ENCODE peak calls at places on chromosomes 1 and 21, in nine cellular contexts. I, M, T, R, B, D, X, Q and S are unnamed samples.

GRCh38 chr21:43343095-43343991 is 83.6 kb downstream of the SIK1 start:
- DNase-seq in I (no peak), R (peak; percentile 96), D (peak; percentile 92), T (no peak), Q (no peak), B (no peak), X (peak; percentile 94), M (no peak), S (no peak)

GRCh38 chr1:156693858-156694562 is 11.4 kb downstream of the CRABP2 start:
- DNase-seq in T (peak; percentile 21), D (peak; percentile 24), R (peak; percentile 52), X (no peak), I (no peak), M (no peak), Q (no peak), B (no peak), S (no peak)

GRCh38 chr1:220874201-220874655 is 5.0 kb upstream of the HLX start:
- DNase-seq in X (no peak), I (peak; percentile 16), T (peak; percentile 74), R (no peak), B (no peak), M (peak; percentile 42), D (peak; percentile 55), Q (peak; percentile 66), S (no peak)

GRCh38 chr1:229108598-229109201 is 162.2 kb upstream of the RAB4A start:
- DNase-seq in T (no peak), M (no peak), B (peak; percentile 83), R (peak; percentile 53), X (no peak), I (no peak), Q (no peak), D (no peak), S (no peak)

GRCh38 chr1:171222961-171223360 is 25.3 kb upstream of the FMO1 start:
- DNase-seq in M (no peak), T (no peak), X (no peak), R (no peak), D (no peak), B (no peak), I (no peak), Q (no peak), S (peak; percentile 35)

GRCh38 chr1:52634111-52634510 is 1.1 kb downstream of the SHISAL2A start:
- DNase-seq in R (no peak), I (no peak), X (no peak), M (no peak), T (no peak), B (no peak), D (no peak), Q (no peak), S (no peak)

GRCh38 chr1:92291372-92291999 is 7.3 kb downstream of the GLMN start:
- DNase-seq in R (no peak), M (no peak), I (peak; percentile 52), Q (peak; percentile 77), B (no peak), T (peak; percentile 73), X (no peak), D (no peak), S (no peak)

GRCh38 chr1:228735871-228736586 is 750 bp downstream of the RHOU start:
- DNase-seq in M (peak; percentile 39), I (peak; percentile 18), D (peak; percentile 78), B (peak; percentile 84), X (peak; percentile 74), R (peak; percentile 68), T (peak; percentile 71), Q (peak; percentile 15), S (peak; percentile 37)

GRCh38 chr1:184854036-184854435 is 99.4 kb upstream of the EDEM3 start:
- DNase-seq in X (no peak), B (no peak), D (no peak), I (no peak), R (no peak), T (no peak), M (no peak), Q (no peak), S (no peak)

GRCh38 chr1:184851822-184852746 is 97.4 kb upstream of the EDEM3 start:
- DNase-seq in D (no peak), I (no peak), B (peak; percentile 63), Q (no peak), R (no peak), X (no peak), M (no peak), T (no peak), S (no peak)

GRCh38 chr1:184858288-184858687 is 103.6 kb upstream of the EDEM3 start:
- DNase-seq in I (no peak), Q (no peak), B (no peak), R (no peak), X (no peak), D (no peak), T (no peak), M (no peak), S (no peak)

GRCh38 chr1:184859381-184860105 is 104.9 kb upstream of the EDEM3 start:
- DNase-seq in R (no peak), Q (no peak), T (no peak), X (no peak), M (no peak), D (no peak), B (no peak), I (no peak), S (no peak)

GRCh38 chr1:184854456-184855180 is 100.0 kb upstream of the EDEM3 start:
- DNase-seq in I (no peak), Q (peak; percentile 76), D (no peak), X (no peak), B (no peak), T (peak; percentile 70), M (no peak), R (no peak), S (no peak)
- H3K9me3 ChIP-seq in I (no peaks in the 10 kb centered on the region), Q (no peaks in the 10 kb centered on the region), D (no peaks in the 10 kb centered on the region), X (no peaks in the 10 kb centered on the region), B (no peaks in the 10 kb centered on the region), T (no peaks in the 10 kb centered on the region), M (no peaks in the 10 kb centered on the region), R (no peaks in the 10 kb centered on the region), S (no peaks in the 10 kb centered on the region)

GRCh38 chr1:117657949-117658660 is 52.3 kb downstream of the TENT5C start:
- DNase-seq in R (no peak), B (no peak), D (no peak), T (no peak), X (no peak), M (no peak), Q (no peak), I (no peak), S (no peak)

GRCh38 chr1:117659565-117660264 is 53.9 kb downstream of the TENT5C start:
- DNase-seq in X (no peak), T (no peak), Q (no peak), M (no peak), D (no peak), R (no peak), I (no peak), B (no peak), S (no peak)

GRCh38 chr1:117660266-117660973 is 54.6 kb downstream of the TENT5C start:
- DNase-seq in B (no peak), M (no peak), T (no peak), R (no peak), Q (no peak), D (no peak), X (no peak), I (no peak), S (no peak)

GRCh38 chr1:117657031-117657430 is 51.2 kb downstream of the TENT5C start:
- DNase-seq in R (no peak), B (no peak), I (no peak), T (peak; percentile 82), X (no peak), M (no peak), Q (peak; percentile 77), D (no peak), S (no peak)

DNA sequence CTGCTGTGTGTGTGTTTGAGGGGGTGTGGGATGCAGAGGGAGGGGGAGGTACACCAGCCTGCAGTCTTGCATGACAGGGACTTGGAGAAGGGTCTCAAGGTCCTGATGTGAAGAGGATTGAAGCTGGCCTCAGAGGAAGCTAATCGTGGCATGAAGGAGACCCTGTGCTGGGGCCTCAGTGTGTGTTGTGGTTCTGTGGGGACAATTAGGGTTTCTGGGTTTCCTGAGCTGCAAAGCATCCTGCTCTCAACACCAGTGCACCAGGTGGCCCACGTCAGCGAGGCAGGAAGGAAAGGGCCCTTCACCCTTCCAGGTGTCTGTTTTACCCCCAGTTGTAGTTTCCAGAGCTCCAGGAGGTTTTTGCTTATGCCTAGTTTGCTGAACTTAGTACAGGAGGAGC is 52.8 kb downstream of the TENT5C start:
- DNase-seq in X (no peak), Q (no peak), B (no peak), R (peak; percentile 47), I (no peak), T (no peak), M (no peak), D (no peak), S (no peak)
- H3K4me1 ChIP-seq in X (peaks cover 31% of the 10 kb centered on the region), Q (peaks cover 10% of the 10 kb centered on the region), B (no peaks in the 10 kb centered on the region), R (peaks cover 17% of the 10 kb centered on the region), I (peaks cover 10% of the 10 kb centered on the region), T (no peaks in the 10 kb centered on the region), M (peaks cover 56% of the 10 kb centered on the region), D (peaks cover 37% of the 10 kb centered on the region), S (peaks cover 22% of the 10 kb centered on the region)

DNA sequence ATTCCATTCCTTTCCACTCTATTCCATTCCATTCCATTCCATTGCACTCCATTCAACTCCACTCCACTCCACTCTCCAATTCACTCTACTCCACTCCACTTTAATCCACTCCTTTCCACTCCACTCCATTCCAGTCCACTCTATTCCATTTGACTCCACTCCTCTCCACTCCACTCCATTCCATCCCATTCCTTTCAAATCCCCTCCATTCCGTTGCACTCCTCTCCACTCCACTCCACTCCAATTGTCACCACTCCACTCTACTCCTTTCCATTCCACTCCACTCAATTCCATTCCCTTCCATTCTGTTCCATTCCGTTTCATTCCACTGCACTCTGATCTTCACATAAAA is 2563.7 kb upstream of the TPTE start:
- DNase-seq in B (no peak), M (no peak), I (no peak), X (no peak), Q (no peak), D (no peak), T (no peak), R (no peak), S (no peak)
- H3K9me3 ChIP-seq in B (peaks cover 18% of the 10 kb centered on the region), M (peaks cover 48% of the 10 kb centered on the region), I (peaks cover 67% of the 10 kb centered on the region), X (peaks cover 79% of the 10 kb centered on the region), Q (peaks cover 48% of the 10 kb centered on the region), D (peaks cover 4% of the 10 kb centered on the region), T (peaks cover 20% of the 10 kb centered on the region), R (no peaks in the 10 kb centered on the region), S (no peaks in the 10 kb centered on the region)

GRCh38 chr1:207840380-207840779 is 70.5 kb downstream of the CD34 start:
- DNase-seq in X (no peak), Q (no peak), B (no peak), R (no peak), D (no peak), I (no peak), T (no peak), M (no peak), S (no peak)

GRCh38 chr1:207841907-207842306 is 69.0 kb downstream of the CD34 start:
- DNase-seq in T (no peak), Q (no peak), X (no peak), R (no peak), M (no peak), I (no peak), D (no peak), B (no peak), S (no peak)

GRCh38 chr1:207844374-207844773 is 66.6 kb downstream of the CD34 start:
- DNase-seq in M (no peak), X (no peak), Q (no peak), D (no peak), I (no peak), B (no peak), R (no peak), T (peak; percentile 24), S (no peak)

GRCh38 chr1:207841318-207841717 is 69.6 kb downstream of the CD34 start:
- DNase-seq in M (no peak), X (no peak), D (no peak), R (no peak), I (no peak), Q (no peak), T (no peak), B (no peak), S (no peak)

DNA sequence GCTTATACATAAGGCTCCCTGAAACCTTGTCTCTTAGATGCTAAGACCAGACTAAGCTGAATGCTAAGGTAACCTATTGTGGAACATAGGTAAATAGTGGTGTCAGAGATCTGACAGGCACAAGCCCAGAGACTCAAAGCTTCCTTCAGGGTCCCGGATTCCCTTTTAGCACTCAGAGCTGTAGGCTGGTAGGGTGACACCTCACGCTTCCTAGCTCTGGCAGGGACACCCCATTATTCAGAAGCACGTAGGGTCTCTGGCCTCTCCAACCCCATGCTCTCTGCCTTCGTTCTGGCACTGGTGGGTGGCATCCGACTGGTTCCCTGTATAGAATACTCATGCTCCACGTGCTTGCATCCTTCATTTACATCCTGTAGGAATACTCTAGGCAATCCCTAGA is 68.4 kb downstream of the CD34 start:
- DNase-seq in D (no peak), R (no peak), I (no peak), Q (no peak), X (no peak), T (no peak), M (no peak), B (no peak), S (no peak)
- H3K4me1 ChIP-seq in D (peaks cover 18% of the 10 kb centered on the region), R (peaks cover 86% of the 10 kb centered on the region), I (no peaks in the 10 kb centered on the region), Q (no peaks in the 10 kb centered on the region), X (peaks cover 65% of the 10 kb centered on the region), T (no peaks in the 10 kb centered on the region), M (peaks cover 78% of the 10 kb centered on the region), B (peaks cover 6% of the 10 kb centered on the region), S (peaks cover 88% of the 10 kb centered on the region)